ENCODE peak calls at places on chromosomes 3 and 15, in six cellular contexts. T, Q, O, K, G and M are unnamed samples.

GRCh38 chr15:91593653-91594052 is 259.9 kb upstream of the SLCO3A1 start:
- DNase-seq in K (no peak), T (no peak), Q (no peak), O (no peak), G (no peak), M (no peak)

GRCh38 chr3:130843441-130843840 is 50.4 kb upstream of the ATP2C1 start:
- DNase-seq in G (no peak), T (no peak), K (no peak), Q (no peak), O (no peak), M (no peak)

GRCh38 chr3:71132995-71133730 is 450.4 kb downstream of the FOXP1 start:
- DNase-seq in G (peak), K (no peak), Q (no peak), T (no peak), O (no peak), M (no peak)

GRCh38 chr3:161372321-161373260 is 1.3 kb upstream of the SPTSSB start:
- DNase-seq in K (peak), T (peak), Q (no peak), O (peak), G (peak), M (peak)

GRCh38 chr3:46293035-46293724 is 50.9 kb downstream of the CCR3 start:
- DNase-seq in O (no peak), Q (no peak), T (no peak), G (no peak), K (no peak), M (no peak)

GRCh38 chr15:100771745-100772144 is 107.9 kb upstream of the ALDH1A3 start:
- DNase-seq in Q (no peak), G (no peak), O (no peak), T (no peak), K (no peak), M (peak)

GRCh38 chr3:64343692-64344440 is 118.6 kb upstream of the PRICKLE2 start:
- DNase-seq in Q (no peak), O (no peak), K (no peak), T (no peak), G (peak), M (no peak)

GRCh38 chr15:98859149-98859548 is 148.4 kb downstream of the PGPEP1L start:
- DNase-seq in G (no peak), Q (no peak), O (no peak), K (no peak), T (no peak), M (no peak)

GRCh38 chr3:117873236-117873635 is 1161.4 kb downstream of the IGSF11 start:
- DNase-seq in O (peak), Q (no peak), G (no peak), K (peak), T (no peak), M (no peak)

GRCh38 chr3:141050913-141051632 is at the start of gene SPSB4:
- DNase-seq in T (peak), K (peak), O (peak), Q (no peak), G (peak), M (peak)

GRCh38 chr15:101246391-101246790 is 5.5 kb downstream of the CHSY1 start:
- DNase-seq in K (no peak), T (no peak), Q (no peak), O (no peak), G (no peak), M (no peak)

GRCh38 chr3:192063570-192063969 is 602.6 kb downstream of the PYDC2 start:
- DNase-seq in T (peak), O (peak), G (peak), Q (no peak), K (peak), M (peak)

GRCh38 chr15:77819841-77820728 is 187.4 kb upstream of the LINGO1 start:
- DNase-seq in K (peak), G (peak), T (peak), O (peak), Q (no peak), M (peak)

GRCh38 chr3:146371902-146372301 is 97.5 kb downstream of the PLSCR2 start:
- DNase-seq in O (no peak), K (no peak), T (no peak), G (no peak), Q (no peak), M (no peak)

GRCh38 chr3:13040381-13041074 is 32.7 kb downstream of the IQSEC1 start:
- DNase-seq in O (no peak), T (peak), Q (peak), G (no peak), K (peak), M (no peak)

GRCh38 chr3:170532573-170532972 is 53.3 kb downstream of the SLC7A14 start:
- DNase-seq in K (no peak), T (no peak), Q (no peak), G (no peak), O (no peak), M (no peak)

GRCh38 chr15:36682091-36682490 is 102.7 kb downstream of the CDIN1 start:
- DNase-seq in T (no peak), K (no peak), Q (no peak), G (no peak), O (no peak), M (no peak)

GRCh38 chr3:180002006-180002405 is 34.7 kb downstream of the PEX5L start:
- DNase-seq in K (no peak), G (no peak), T (no peak), Q (no peak), O (no peak), M (no peak)

GRCh38 chr15:51289290-51289689 is 49.1 kb downstream of the CYP19A1 start:
- DNase-seq in G (no peak), Q (no peak), O (no peak), K (no peak), T (no peak), M (no peak)

GRCh38 chr15:70892002-70892911 is at the start of the genes LRRC49 and THAP10:
- DNase-seq in Q (no peak), G (peak), K (peak), T (peak), O (peak), M (peak)

GRCh38 chr3:127690823-127691452 is 18.2 kb downstream of the ABTB1 start:
- DNase-seq in K (no peak), T (peak), Q (no peak), G (peak), O (peak), M (peak)

GRCh38 chr3:12040902-12041301 is 36.7 kb downstream of the SYN2 start:
- DNase-seq in K (no peak), Q (no peak), T (no peak), G (peak), O (no peak), M (no peak)

GRCh38 chr15:29124581-29125381 is 144.8 kb downstream of the NSMCE3 start:
- DNase-seq in G (peak), K (no peak), T (peak), O (no peak), Q (no peak), M (no peak)

GRCh38 chr3:37989821-37990480 is 635 bp upstream of the VILL start:
- DNase-seq in G (no peak), O (peak), K (no peak), Q (no peak), T (no peak), M (no peak)